ENCODE peak calls at places on chromosomes 13 and 19, in nine cellular contexts. S, R, W, V, B, E, L, N and T are unnamed samples.

GRCh38 chr13:112959206-112959605 is 9.8 kb upstream of the MCF2L start:
- DNase-seq in W (no peak), S (no peak), B (no peak), N (peak), R (no peak), L (no peak), E (no peak), V (no peak), T (no peak)

GRCh38 chr13:34011552-34012085 is 193.7 kb downstream of the RFC3 start:
- DNase-seq in E (no peak), V (no peak), N (no peak), L (no peak), S (no peak), R (no peak), W (no peak), B (no peak), T (no peak)

GRCh38 chr19:52398091-52398461 is 427 bp downstream of the ZNF528 start:
- DNase-seq in B (no peak), L (peak), R (no peak), V (no peak), N (no peak), W (no peak), E (no peak), S (no peak), T (no peak)

GRCh38 chr13:88074794-88075509 is 403.8 kb downstream of the SLITRK5 start:
- DNase-seq in V (no peak), R (peak), B (no peak), W (no peak), L (no peak), E (no peak), S (no peak), N (no peak), T (no peak)

GRCh38 chr13:99308481-99309087 is 1.4 kb upstream of the GPR183 start:
- DNase-seq in R (no peak), L (peak), B (no peak), E (no peak), N (peak), W (no peak), S (peak), V (no peak), T (no peak)

GRCh38 chr13:113560645-113561416 is 23.7 kb upstream of the TFDP1 start:
- DNase-seq in L (no peak), N (no peak), R (no peak), S (no peak), B (no peak), W (no peak), E (no peak), V (peak), T (no peak)

GRCh38 chr13:20489185-20489820 is 36.4 kb downstream of the CRYL1 start:
- DNase-seq in E (no peak), N (no peak), S (no peak), W (no peak), L (no peak), R (no peak), B (no peak), V (no peak), T (no peak)

GRCh38 chr13:86846501-86846900 is 824.7 kb upstream of the SLITRK5 start:
- DNase-seq in B (no peak), N (no peak), W (no peak), V (no peak), E (no peak), L (no peak), R (no peak), S (no peak), T (no peak)

GRCh38 chr19:49891393-49891792 is 5.3 kb downstream of the IL4I1 start:
- DNase-seq in R (no peak), W (no peak), V (no peak), S (no peak), N (no peak), E (no peak), L (no peak), B (no peak), T (no peak)

GRCh38 chr19:6393982-6394412 is 1.0 kb upstream of the GTF2F1 start:
- DNase-seq in L (no peak), N (no peak), S (no peak), B (peak), W (no peak), R (no peak), E (no peak), V (no peak), T (peak)

GRCh38 chr19:771332-771785 is 20.4 kb downstream of the MISP start:
- DNase-seq in R (peak), E (peak), N (no peak), S (peak), L (peak), V (no peak), B (no peak), W (peak), T (peak)

GRCh38 chr19:23887642-23888041 is 27.0 kb upstream of the ZNF726 start:
- DNase-seq in N (no peak), L (no peak), W (no peak), S (no peak), B (no peak), V (no peak), E (no peak), R (no peak), T (no peak)

GRCh38 chr19:35351441-35352176 is 3.9 kb downstream of the FFAR1 start:
- DNase-seq in B (no peak), L (no peak), V (no peak), W (no peak), R (no peak), E (no peak), N (no peak), S (no peak), T (peak)